ENCODE peak calls at places on chromosomes 1 and 21, in eight cellular contexts. X, H, Q, R, A, N, D and V are unnamed samples.

GRCh38 chr1:51189421-51190073 is 46.5 kb upstream of the RNF11 start:
- DNase-seq in X (peak), H (no peak), Q (peak), R (peak), A (peak), N (peak), D (peak), V (peak)

GRCh38 chr1:201602413-201603265 is 63.7 kb downstream of the NAV1 start:
- DNase-seq in X (no peak), H (peak), Q (no peak), R (no peak), A (peak), N (peak), D (peak), V (peak)

GRCh38 chr1:6392081-6392879 is 1.3 kb downstream of the ACOT7 start:
- DNase-seq in X (no peak), H (no peak), Q (no peak), R (no peak), A (no peak), N (no peak), D (no peak), V (no peak)

GRCh38 chr21:41425954-41426655 is at the start of gene MX1:
- DNase-seq in X (no peak), H (no peak), Q (no peak), R (peak), A (peak), N (peak), D (peak), V (no peak)

GRCh38 chr1:117606608-117607261 is 887 bp downstream of the TENT5C start:
- DNase-seq in X (no peak), H (no peak), Q (peak), R (peak), A (peak), N (peak), D (no peak), V (no peak)

GRCh38 chr1:27111771-27112573 is 43.0 kb downstream of the SLC9A1 start:
- DNase-seq in X (no peak), H (peak), Q (peak), R (peak), A (peak), N (peak), D (peak), V (peak)

GRCh38 chr1:72207059-72207458 is 75.3 kb downstream of the NEGR1 start:
- DNase-seq in X (no peak), H (no peak), Q (no peak), R (no peak), A (no peak), N (no peak), D (no peak), V (no peak)

GRCh38 chr1:243487649-243488227 is 231.9 kb downstream of the SDCCAG8 start:
- DNase-seq in X (no peak), H (no peak), Q (no peak), R (no peak), A (no peak), N (no peak), D (no peak), V (no peak)

GRCh38 chr21:43585924-43586411 is 73.3 kb downstream of the HSF2BP start:
- DNase-seq in X (no peak), H (peak), Q (peak), R (no peak), A (peak), N (peak), D (peak), V (peak)

GRCh38 chr1:81304187-81304586 is 496.5 kb upstream of the ADGRL2 start:
- DNase-seq in X (no peak), H (no peak), Q (no peak), R (no peak), A (no peak), N (peak), D (peak), V (peak)

GRCh38 chr1:22861764-22862440 is 110.8 kb downstream of the LACTBL1 start:
- DNase-seq in X (no peak), H (no peak), Q (peak), R (no peak), A (peak), N (peak), D (peak), V (no peak)

GRCh38 chr1:44628962-44629756 is 45.1 kb downstream of the TMEM53 start:
- DNase-seq in X (no peak), H (peak), Q (no peak), R (no peak), A (no peak), N (peak), D (peak), V (peak)